ENCODE peak calls at places on chromosomes 16 and 17, in five cellular contexts. X, B, N, Y and S are unnamed samples.

GRCh38 chr17:48954300-48954755 is 9.7 kb upstream of the SNF8 start:
- DNase-seq in X (no peak), B (no peak), N (no peak), Y (peak), S (peak)

GRCh38 chr16:77211880-77212735 is 12.9 kb downstream of the SYCE1L start:
- DNase-seq in X (no peak), B (no peak), N (peak), Y (peak), S (peak)

GRCh38 chr16:3618782-3619166 is 7.4 kb upstream of the SLX4 start:
- DNase-seq in X (no peak), B (no peak), N (no peak), Y (no peak), S (peak)

GRCh38 chr17:34998205-34998604 is 17.9 kb downstream of the LIG3 start:
- DNase-seq in X (peak), B (no peak), N (peak), Y (no peak), S (peak)

GRCh38 chr17:75273968-75274708 is 3.1 kb upstream of the MIF4GD start:
- DNase-seq in X (no peak), B (no peak), N (no peak), Y (no peak), S (no peak)

GRCh38 chr16:75614247-75614897 is 8.7 kb downstream of the ADAT1 start:
- DNase-seq in X (no peak), B (no peak), N (no peak), Y (no peak), S (no peak)

GRCh38 chr17:37551788-37552187 is 57.4 kb downstream of the SYNRG start:
- DNase-seq in X (no peak), B (no peak), N (no peak), Y (no peak), S (no peak)

GRCh38 chr16:85205747-85206471 is 93.6 kb upstream of the CIBAR2 start:
- DNase-seq in X (no peak), B (no peak), N (no peak), Y (no peak), S (no peak)

GRCh38 chr17:75331671-75332070 is 42.4 kb upstream of the SLC25A19 start:
- DNase-seq in X (no peak), B (no peak), N (no peak), Y (no peak), S (no peak)

GRCh38 chr16:30356401-30357084 is 1.4 kb upstream of the CD2BP2 start:
- DNase-seq in X (no peak), B (no peak), N (peak), Y (no peak), S (no peak)

GRCh38 chr16:81492307-81492706 is 47.7 kb downstream of the CMIP start:
- DNase-seq in X (no peak), B (no peak), N (no peak), Y (no peak), S (no peak)

GRCh38 chr17:29870836-29871430 is 59.1 kb downstream of the SSH2 start:
- DNase-seq in X (no peak), B (no peak), N (no peak), Y (no peak), S (no peak)

GRCh38 chr16:54980821-54981220 is 50.2 kb downstream of the IRX5 start:
- DNase-seq in X (no peak), B (no peak), N (no peak), Y (no peak), S (no peak)

GRCh38 chr17:31581491-31581890 is 190.0 kb downstream of the RAB11FIP4 start:
- DNase-seq in X (no peak), B (no peak), N (no peak), Y (no peak), S (no peak)

GRCh38 chr16:50702725-50703124 is 9.3 kb downstream of the NOD2 start:
- DNase-seq in X (no peak), B (no peak), N (no peak), Y (no peak), S (no peak)

GRCh38 chr17:15649861-15650391 is 30.4 kb upstream of the FBXW10B start:
- DNase-seq in X (no peak), B (no peak), N (peak), Y (no peak), S (peak)

GRCh38 chr16:47035436-47035835 is 62.0 kb upstream of the DNAJA2 start:
- DNase-seq in X (no peak), B (no peak), N (no peak), Y (no peak), S (no peak)

GRCh38 chr16:58658796-58659211 is 25.8 kb downstream of the SLC38A7 start:
- DNase-seq in X (no peak), B (no peak), N (no peak), Y (no peak), S (no peak)

GRCh38 chr16:10085078-10085798 is 97.0 kb downstream of the GRIN2A start:
- DNase-seq in X (no peak), B (no peak), N (no peak), Y (no peak), S (no peak)

GRCh38 chr17:40340880-40341807 is 23.4 kb downstream of the GJD3 start:
- DNase-seq in X (peak), B (no peak), N (peak), Y (peak), S (peak)

GRCh38 chr16:69365901-69366300 is 14.3 kb upstream of the TMED6 start:
- DNase-seq in X (no peak), B (no peak), N (no peak), Y (no peak), S (no peak)

GRCh38 chr17:82356028-82356427 is 3.0 kb upstream of the TEX19 start:
- DNase-seq in X (no peak), B (no peak), N (no peak), Y (no peak), S (peak)